ENCODE peak calls at places on chromosomes 3 and 15, in eight cellular contexts. D is sigmoid colon; P is stimulated activated CD8-positive, alpha-beta memory T cell treated with anti-CD3 and anti-CD28 coated beads, Interleukin-15, amount 100 ng/mL, for 24 hours; M is NCI-H1092; N is CD4-positive, alpha-beta memory T cell; O is stimulated activated CD4-positive, alpha-beta T cell treated with anti-CD3 and anti-CD28 coated beads, TNF-alpha, amount 100 ng/mL, for 1 hour; H is activated CD8-positive, alpha-beta memory T cell treated with anti-CD3 and anti-CD28 coated beads for 4 hours; U is COR-L47. G is an unnamed sample.

GRCh38 chr3:113271189-113271588 is 59.8 kb downstream of the BOC start:
- DNase-seq in D (peak; percentile 59), P (no peak), M (no peak), N (no peak), O (no peak), H (no peak), U (peak; percentile 56), G (no peak)

GRCh38 chr3:56887402-56888025 is 85.8 kb upstream of the ARHGEF3 start:
- DNase-seq in D (no peak), P (no peak), M (no peak), N (peak; percentile 37), O (no peak), H (no peak), U (no peak), G (no peak)

GRCh38 chr15:68842958-68843357 is 22.3 kb upstream of the ANP32A start:
- DNase-seq in D (no peak), P (no peak), M (no peak), N (no peak), O (no peak), H (no peak), U (no peak), G (no peak)

GRCh38 chr15:66070220-66070934 is 183.2 kb downstream of the MEGF11 start:
- DNase-seq in D (peak; percentile 12), P (no peak), M (no peak), N (no peak), O (no peak), H (no peak), U (no peak), G (no peak)

GRCh38 chr3:168096210-168096795 is 579 bp upstream of the GOLIM4 start:
- DNase-seq in D (no peak), P (no peak), M (peak; percentile 76), N (peak; percentile 23), O (no peak), H (no peak), U (peak; percentile 89), G (peak; percentile 94)

GRCh38 chr3:124812291-124813265 is 74.6 kb downstream of the ITGB5 start:
- DNase-seq in D (peak; percentile 90), P (no peak), M (no peak), N (no peak), O (no peak), H (no peak), U (no peak), G (no peak)

GRCh38 chr15:63122002-63122893 is 587 bp downstream of the LACTB start:
- DNase-seq in D (peak; percentile 93), P (peak; percentile 28), M (peak; percentile 28), N (peak; percentile 63), O (peak; percentile 34), H (peak; percentile 34), U (peak; percentile 24), G (peak; percentile 57)

GRCh38 chr15:97961067-97961954 is 808 bp downstream of the ARRDC4 start:
- DNase-seq in D (peak; percentile 89), P (no peak), M (no peak), N (no peak), O (no peak), H (no peak), U (peak; percentile 7), G (no peak)

GRCh38 chr15:85485956-85486567 is 105.7 kb downstream of the AKAP13 start:
- DNase-seq in D (no peak), P (no peak), M (peak; percentile 28), N (peak; percentile 65), O (peak; percentile 27), H (peak; percentile 54), U (peak; percentile 47), G (peak; percentile 42)

GRCh38 chr15:57519806-57520205 is 71.9 kb upstream of the MYZAP start:
- DNase-seq in D (no peak), P (no peak), M (no peak), N (no peak), O (no peak), H (no peak), U (no peak), G (no peak)

GRCh38 chr3:12662593-12663310 is 1.2 kb downstream of the RAF1 start:
- DNase-seq in D (no peak), P (peak; percentile 16), M (peak; percentile 10), N (peak; percentile 26), O (no peak), H (no peak), U (no peak), G (no peak)

GRCh38 chr3:43379343-43379742 is 93.0 kb downstream of the SNRK start:
- DNase-seq in D (peak; percentile 84), P (no peak), M (no peak), N (no peak), O (no peak), H (no peak), U (no peak), G (no peak)

GRCh38 chr15:89075121-89075640 is 13.1 kb upstream of the ABHD2 start:
- DNase-seq in D (no peak), P (no peak), M (no peak), N (no peak), O (no peak), H (no peak), U (no peak), G (no peak)

GRCh38 chr3:24793896-24794295 is 299.2 kb upstream of the THRB start:
- DNase-seq in D (no peak), P (no peak), M (peak; percentile 7), N (no peak), O (no peak), H (no peak), U (peak; percentile 27), G (no peak)

GRCh38 chr15:50355980-50356379 is 982 bp upstream of the GABPB1 start:
- DNase-seq in D (no peak), P (no peak), M (no peak), N (no peak), O (no peak), H (no peak), U (no peak), G (no peak)

GRCh38 chr15:31503256-31503655 is 176.6 kb downstream of the KLF13 start:
- DNase-seq in D (no peak), P (no peak), M (no peak), N (no peak), O (no peak), H (no peak), U (no peak), G (no peak)

GRCh38 chr3:148583793-148584192 is 113.9 kb upstream of the AGTR1 start:
- DNase-seq in D (no peak), P (no peak), M (no peak), N (no peak), O (no peak), H (no peak), U (no peak), G (no peak)

GRCh38 chr3:136075218-136075808 is 109.8 kb downstream of the PPP2R3A start:
- DNase-seq in D (peak; percentile 80), P (peak; percentile 34), M (peak; percentile 47), N (peak; percentile 61), O (peak; percentile 31), H (peak; percentile 52), U (peak; percentile 67), G (no peak)

GRCh38 chr3:73141531-73141930 is 80.1 kb downstream of the EBLN2 start:
- DNase-seq in D (no peak), P (no peak), M (no peak), N (no peak), O (no peak), H (no peak), U (no peak), G (no peak)

GRCh38 chr3:25789596-25790556 is at the start of gene OXSM:
- DNase-seq in D (peak; percentile 95), P (peak; percentile 72), M (peak; percentile 79), N (peak; percentile 91), O (peak; percentile 71), H (peak; percentile 91), U (peak; percentile 56), G (peak; percentile 74)

GRCh38 chr3:73086071-73086494 is 24.6 kb downstream of the EBLN2 start:
- DNase-seq in D (no peak), P (no peak), M (no peak), N (peak; percentile 41), O (no peak), H (peak; percentile 3), U (no peak), G (no peak)

GRCh38 chr15:66592505-66593218 is 26.9 kb upstream of the LCTL start:
- DNase-seq in D (no peak), P (no peak), M (no peak), N (no peak), O (no peak), H (no peak), U (no peak), G (no peak)

GRCh38 chr3:10352146-10352911 is 31.4 kb upstream of the SEC13 start:
- DNase-seq in D (no peak), P (no peak), M (no peak), N (no peak), O (no peak), H (no peak), U (no peak), G (no peak)

G was measured in NCI-H524 treated with DMSO at 0.1 percent for 48 hours.